ENCODE peak calls at places on chromosomes 4 and X, in four cellular contexts. R is uterus, S is left ventricle myocardium inferior, K is breast epithelium. M is an unnamed sample.

GRCh38 chr4:26020083-26020668 is 106.2 kb downstream of the SMIM20 start:
- DNase-seq in K (no peak), R (no peak), S (no peak), M (no peak)

GRCh38 chr4:158446106-158446505 is 75.6 kb upstream of the RXFP1 start:
- DNase-seq in K (no peak), R (no peak), S (no peak), M (no peak)

GRCh38 chrX:153631346-153631745 is 15.7 kb upstream of the DUSP9 start:
- DNase-seq in K (no peak), R (no peak), S (no peak), M (no peak)

GRCh38 chr4:7202391-7202790 is 10.1 kb downstream of the SORCS2 start:
- DNase-seq in R (no peak), K (no peak), S (no peak), M (no peak)

GRCh38 chr4:86825511-86825910 is 23.7 kb downstream of the SLC10A6 start:
- DNase-seq in R (no peak), S (no peak), K (no peak), M (no peak)

GRCh38 chr4:5019274-5019673 is at the start of gene CYTL1:
- DNase-seq in K (no peak), R (no peak), S (no peak), M (no peak)

GRCh38 chrX:57367649-57368048 is 81.1 kb downstream of the FAAH2 start:
- DNase-seq in K (no peak), R (no peak), S (no peak), M (no peak)

GRCh38 chr4:147633643-147634042 is 16.4 kb downstream of the TMEM184C start:
- DNase-seq in K (no peak), S (no peak), R (no peak), M (no peak)

GRCh38 chr4:24033626-24034025 is 143.8 kb upstream of the PPARGC1A start:
- DNase-seq in S (no peak), K (no peak), R (no peak), M (no peak)

GRCh38 chr4:24032371-24032989 is 142.6 kb upstream of the PPARGC1A start:
- DNase-seq in S (no peak), K (no peak), R (no peak), M (no peak)
- TF ChIP-seq CTCF in S (peak), K (no peak), R (no peak), M (no peak)

DNA sequence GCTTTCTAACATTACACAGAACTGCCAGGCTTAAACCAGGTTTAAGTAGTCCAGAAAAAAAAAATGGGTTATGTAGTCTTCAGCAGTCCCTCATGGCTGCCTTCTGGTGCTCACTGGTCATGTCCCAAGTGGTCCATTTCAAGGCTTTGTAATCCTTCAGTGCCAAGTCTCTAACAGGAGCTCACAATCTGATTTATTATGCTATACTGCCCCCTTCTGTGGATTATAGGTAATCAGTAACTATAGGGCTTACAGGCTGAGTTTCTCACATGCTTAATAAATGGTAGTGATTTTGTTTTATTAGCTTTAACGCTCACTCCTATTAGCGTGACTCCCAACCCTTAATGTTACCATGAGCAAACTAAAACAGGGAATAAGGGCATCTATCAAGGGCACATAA is 92.5 kb upstream of the EDA2R start:
- DNase-seq in K (no peak), R (no peak), S (no peak), M (no peak)
- TF ChIP-seq CTCF in K (no peak), R (no peak), S (peak), M (no peak)

DNA sequence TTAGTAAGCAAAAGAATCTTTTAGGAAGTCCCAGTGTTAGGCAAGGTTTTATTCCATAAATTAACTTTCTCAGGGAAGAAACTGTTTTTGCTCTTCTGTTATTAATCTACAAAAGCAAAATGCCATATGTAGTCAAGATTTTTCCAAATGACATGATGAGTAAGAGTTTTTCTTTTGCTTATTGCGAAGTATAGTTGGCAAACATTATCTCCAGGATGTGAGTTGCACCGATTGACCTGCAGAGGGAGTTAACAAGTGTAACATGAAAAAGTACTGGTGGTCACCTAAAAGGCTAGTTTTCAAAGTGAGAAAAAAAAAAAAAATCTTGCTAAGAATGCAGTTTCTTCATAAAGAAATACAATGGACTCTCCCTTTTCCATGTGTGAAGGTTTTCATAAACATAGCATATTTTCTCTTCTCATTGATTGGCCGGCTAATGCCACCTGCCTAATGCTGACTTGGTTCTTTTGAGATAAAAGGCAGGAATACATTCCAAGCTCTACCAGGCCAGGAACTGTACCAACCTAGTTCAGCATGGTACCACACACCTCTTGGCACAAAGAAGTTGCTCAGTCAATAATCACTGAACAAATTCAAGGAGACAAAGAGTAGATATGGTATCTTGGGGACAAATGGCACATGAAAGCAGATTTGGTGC is 100.2 kb downstream of the LNX1 start:
- DNase-seq in S (no peak), K (no peak), R (peak), M (no peak)
- TF ChIP-seq CTCF in S (peak), K (peak), R (peak), M (peak)

GRCh38 chrX:34918856-34919255 is 23.7 kb upstream of the FAM47B start:
- DNase-seq in K (no peak), S (no peak), R (no peak), M (no peak)
- TF ChIP-seq CTCF in K (no peak), S (peak), R (no peak), M (no peak)

GRCh38 chr4:34771632-34772031 is 1472.7 kb downstream of the ARAP2 start:
- DNase-seq in R (no peak), S (no peak), K (no peak), M (no peak)

GRCh38 chr4:34766935-34767859 is 1477.1 kb downstream of the ARAP2 start:
- DNase-seq in K (no peak), S (no peak), R (no peak), M (no peak)
- TF ChIP-seq CTCF in K (no peak), S (no peak), R (no peak), M (no peak)

GRCh38 chr4:98838977-98839618 is 89.8 kb downstream of the EIF4E start:
- DNase-seq in S (no peak), R (no peak), K (no peak), M (no peak)
- TF ChIP-seq CTCF in S (no peak), R (no peak), K (no peak), M (no peak)

GRCh38 chr4:13567125-13567524 is 22.8 kb upstream of the NKX3-2 start:
- DNase-seq in R (no peak), K (no peak), S (no peak), M (no peak)
- TF ChIP-seq CTCF in R (no peak), K (no peak), S (no peak), M (no peak)

GRCh38 chrX:47644557-47645091 is 5.7 kb downstream of the ELK1 start:
- DNase-seq in R (no peak), K (no peak), S (no peak), M (no peak)
- TF ChIP-seq CTCF in R (peak), K (no peak), S (peak), M (no peak)

M was measured in vagina.